ENCODE peak calls at places on chromosomes 11 and 22, in eight cellular contexts. One of them, this sample, is unnamed.

GRCh38 chr11:71078482-71078881 is 173.9 kb downstream of the SHANK2 start:
- DNase-seq in HAP-1: no peak
- DNase-seq in choroid plexus epithelial cell: no peak
- DNase-seq in mammary epithelial cell: peak; percentile 52
- DNase-seq in astrocyte of the spinal cord: no peak
- DNase-seq in AG04450: no peak
- DNase-seq in coronary artery: no peak
- DNase-seq in lower leg skin: no peak
- DNase-seq in this sample: no peak

GRCh38 chr11:94147433-94147845 is 18.8 kb downstream of the PANX1 start:
- DNase-seq in AG04450: no peak
- DNase-seq in choroid plexus epithelial cell: no peak
- DNase-seq in coronary artery: no peak
- DNase-seq in lower leg skin: no peak
- DNase-seq in mammary epithelial cell: no peak
- DNase-seq in HAP-1: no peak
- DNase-seq in astrocyte of the spinal cord: no peak
- DNase-seq in this sample: no peak

GRCh38 chr11:6196396-6196795 is 2.6 kb upstream of the OR52W1 start:
- DNase-seq in lower leg skin: no peak
- DNase-seq in coronary artery: no peak
- DNase-seq in HAP-1: no peak
- DNase-seq in AG04450: no peak
- DNase-seq in choroid plexus epithelial cell: no peak
- DNase-seq in mammary epithelial cell: no peak
- DNase-seq in astrocyte of the spinal cord: no peak
- DNase-seq in this sample: no peak

GRCh38 chr11:99988105-99988907 is 698.8 kb upstream of the ARHGAP42 start:
- DNase-seq in AG04450: no peak
- DNase-seq in HAP-1: no peak
- DNase-seq in lower leg skin: no peak
- DNase-seq in astrocyte of the spinal cord: peak; percentile 15
- DNase-seq in mammary epithelial cell: no peak
- DNase-seq in coronary artery: no peak
- DNase-seq in choroid plexus epithelial cell: peak; percentile 62
- DNase-seq in this sample: no peak

GRCh38 chr11:64121637-64122410 is 44.1 kb downstream of the MACROD1 start:
- DNase-seq in choroid plexus epithelial cell: peak; percentile 74
- DNase-seq in mammary epithelial cell: peak; percentile 77
- DNase-seq in HAP-1: no peak
- DNase-seq in AG04450: peak; percentile 76
- DNase-seq in coronary artery: no peak
- DNase-seq in lower leg skin: no peak
- DNase-seq in astrocyte of the spinal cord: peak; percentile 84
- DNase-seq in this sample: no peak

GRCh38 chr11:125239585-125240331 is 75.2 kb downstream of the PKNOX2 start:
- DNase-seq in HAP-1: no peak
- DNase-seq in astrocyte of the spinal cord: no peak
- DNase-seq in lower leg skin: no peak
- DNase-seq in choroid plexus epithelial cell: no peak
- DNase-seq in coronary artery: no peak
- DNase-seq in AG04450: no peak
- DNase-seq in mammary epithelial cell: no peak
- DNase-seq in this sample: no peak

GRCh38 chr11:134656861-134657540 is 245.0 kb upstream of the B3GAT1 start:
- DNase-seq in AG04450: no peak
- DNase-seq in lower leg skin: peak; percentile 57
- DNase-seq in mammary epithelial cell: no peak
- DNase-seq in choroid plexus epithelial cell: no peak
- DNase-seq in HAP-1: no peak
- DNase-seq in coronary artery: no peak
- DNase-seq in astrocyte of the spinal cord: no peak
- DNase-seq in this sample: no peak

GRCh38 chr22:44200855-44201550 is 20.3 kb downstream of the PARVG start:
- DNase-seq in astrocyte of the spinal cord: no peak
- DNase-seq in HAP-1: no peak
- DNase-seq in lower leg skin: no peak
- DNase-seq in AG04450: no peak
- DNase-seq in coronary artery: no peak
- DNase-seq in mammary epithelial cell: no peak
- DNase-seq in choroid plexus epithelial cell: no peak
- DNase-seq in this sample: no peak

GRCh38 chr11:80281194-80281593 is 840.4 kb upstream of the TENM4 start:
- DNase-seq in choroid plexus epithelial cell: no peak
- DNase-seq in mammary epithelial cell: no peak
- DNase-seq in astrocyte of the spinal cord: no peak
- DNase-seq in HAP-1: no peak
- DNase-seq in lower leg skin: no peak
- DNase-seq in coronary artery: no peak
- DNase-seq in AG04450: no peak
- DNase-seq in this sample: no peak

GRCh38 chr11:78057462-78058055 is 6.1 kb upstream of the THRSP start:
- DNase-seq in lower leg skin: no peak
- DNase-seq in AG04450: no peak
- DNase-seq in HAP-1: no peak
- DNase-seq in coronary artery: no peak
- DNase-seq in mammary epithelial cell: no peak
- DNase-seq in astrocyte of the spinal cord: no peak
- DNase-seq in choroid plexus epithelial cell: no peak
- DNase-seq in this sample: no peak

GRCh38 chr11:59666969-59667368 is 1.9 kb downstream of the PATL1 start:
- DNase-seq in mammary epithelial cell: no peak
- DNase-seq in AG04450: no peak
- DNase-seq in HAP-1: no peak
- DNase-seq in lower leg skin: no peak
- DNase-seq in choroid plexus epithelial cell: peak; percentile 40
- DNase-seq in coronary artery: no peak
- DNase-seq in astrocyte of the spinal cord: peak; percentile 4
- DNase-seq in this sample: no peak

GRCh38 chr22:29879738-29880137 is 3.2 kb upstream of the MTMR3 start:
- DNase-seq in HAP-1: no peak
- DNase-seq in AG04450: no peak
- DNase-seq in mammary epithelial cell: no peak
- DNase-seq in astrocyte of the spinal cord: no peak
- DNase-seq in choroid plexus epithelial cell: no peak
- DNase-seq in lower leg skin: no peak
- DNase-seq in coronary artery: no peak
- DNase-seq in this sample: no peak

GRCh38 chr11:121159721-121160120 is 58.7 kb downstream of the TECTA start:
- DNase-seq in AG04450: no peak
- DNase-seq in choroid plexus epithelial cell: no peak
- DNase-seq in lower leg skin: no peak
- DNase-seq in mammary epithelial cell: no peak
- DNase-seq in coronary artery: no peak
- DNase-seq in HAP-1: no peak
- DNase-seq in astrocyte of the spinal cord: no peak
- DNase-seq in this sample: no peak

GRCh38 chr11:35082322-35083180 is 56.4 kb upstream of the CD44 start:
- DNase-seq in choroid plexus epithelial cell: peak; percentile 85
- DNase-seq in HAP-1: no peak
- DNase-seq in coronary artery: peak; percentile 79
- DNase-seq in lower leg skin: peak; percentile 94
- DNase-seq in AG04450: no peak
- DNase-seq in mammary epithelial cell: peak; percentile 86
- DNase-seq in astrocyte of the spinal cord: peak; percentile 88
- DNase-seq in this sample: peak; percentile 87
- H3K4me3 ChIP-seq in choroid plexus epithelial cell: peak overlapping the region; percentile 3
- H3K4me3 ChIP-seq in HAP-1: no peak overlapping the region
- H3K4me3 ChIP-seq in coronary artery: peak overlapping the region; percentile 37
- H3K4me3 ChIP-seq in lower leg skin: no peak overlapping the region
- H3K4me3 ChIP-seq in AG04450: no peak overlapping the region
- H3K4me3 ChIP-seq in mammary epithelial cell: peak overlapping the region; percentile 11
- H3K4me3 ChIP-seq in astrocyte of the spinal cord: no peak overlapping the region
- H3K4me3 ChIP-seq in this sample: no peak overlapping the region

GRCh38 chr11:563066-563811 is 2.5 kb downstream of the RASSF7 start:
- DNase-seq in coronary artery: no peak
- DNase-seq in AG04450: no peak
- DNase-seq in mammary epithelial cell: no peak
- DNase-seq in choroid plexus epithelial cell: no peak
- DNase-seq in HAP-1: no peak
- DNase-seq in lower leg skin: no peak
- DNase-seq in astrocyte of the spinal cord: no peak
- DNase-seq in this sample: no peak

GRCh38 chr11:560305-561147 is at the start of the genes LMNTD2 and RASSF7:
- DNase-seq in astrocyte of the spinal cord: peak; percentile 74
- DNase-seq in AG04450: peak; percentile 36
- DNase-seq in choroid plexus epithelial cell: peak; percentile 85
- DNase-seq in HAP-1: peak; percentile 85
- DNase-seq in mammary epithelial cell: peak; percentile 85
- DNase-seq in coronary artery: peak; percentile 89
- DNase-seq in lower leg skin: peak; percentile 97
- DNase-seq in this sample: peak; percentile 97

GRCh38 chr11:559712-560304 is 730 bp downstream of the LMNTD2 start:
- DNase-seq in astrocyte of the spinal cord: no peak
- DNase-seq in HAP-1: no peak
- DNase-seq in mammary epithelial cell: no peak
- DNase-seq in lower leg skin: no peak
- DNase-seq in choroid plexus epithelial cell: no peak
- DNase-seq in AG04450: no peak
- DNase-seq in coronary artery: no peak
- DNase-seq in this sample: no peak

GRCh38 chr11:562046-562645 is 1.4 kb downstream of the RASSF7 start:
- DNase-seq in mammary epithelial cell: no peak
- DNase-seq in astrocyte of the spinal cord: no peak
- DNase-seq in AG04450: no peak
- DNase-seq in HAP-1: no peak
- DNase-seq in coronary artery: no peak
- DNase-seq in lower leg skin: no peak
- DNase-seq in choroid plexus epithelial cell: no peak
- DNase-seq in this sample: no peak

DNA sequence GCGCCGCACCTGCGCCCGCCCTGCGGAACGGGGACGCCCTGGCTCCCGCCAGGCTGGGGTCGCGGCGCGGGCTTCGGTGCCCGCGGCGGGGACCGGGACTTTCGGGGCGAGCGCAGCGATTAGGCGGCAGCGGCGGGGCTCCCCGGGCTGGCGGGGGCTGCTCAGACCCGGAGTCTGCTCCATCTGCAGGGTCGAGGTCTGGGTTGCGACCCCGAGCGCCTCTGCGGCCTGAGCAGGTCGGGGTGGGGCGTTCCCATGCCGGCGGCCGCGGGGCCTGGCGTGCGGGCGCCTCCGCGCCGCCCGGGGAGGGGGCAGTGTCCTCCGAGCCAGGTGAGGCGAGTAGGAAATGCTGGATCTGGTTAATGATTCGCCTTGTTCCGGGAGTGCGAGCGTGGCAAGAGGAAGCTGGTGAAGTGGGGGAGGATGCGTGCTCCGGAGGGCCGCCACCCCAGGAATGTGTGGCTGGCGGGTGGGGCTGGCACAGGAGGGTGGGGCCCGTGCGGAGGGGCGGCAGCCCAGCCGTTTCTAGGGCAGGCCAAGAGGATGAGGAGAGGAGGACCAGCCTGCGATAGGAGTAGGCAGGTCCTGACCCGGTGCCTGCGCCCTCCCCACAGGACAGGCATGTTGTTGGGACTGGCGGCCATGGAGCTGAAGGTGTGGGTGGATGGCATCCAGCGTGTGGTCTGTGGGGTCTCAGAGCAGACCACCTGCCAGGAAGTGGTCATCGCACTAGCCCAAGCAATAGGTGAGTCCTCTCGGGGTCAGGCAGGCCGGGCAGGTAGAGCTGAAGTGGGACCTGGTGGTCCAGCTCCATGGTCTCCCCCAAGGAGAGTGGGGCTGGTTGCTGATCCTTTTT is 606 bp downstream of the RASSF7 start:
- DNase-seq in mammary epithelial cell: peak; percentile 68
- DNase-seq in coronary artery: no peak
- DNase-seq in lower leg skin: no peak
- DNase-seq in astrocyte of the spinal cord: no peak
- DNase-seq in HAP-1: no peak
- DNase-seq in AG04450: no peak
- DNase-seq in choroid plexus epithelial cell: no peak
- DNase-seq in this sample: peak; percentile 58
- H3K4me3 ChIP-seq in mammary epithelial cell: peak overlapping the region; percentile 80
- H3K4me3 ChIP-seq in coronary artery: peak overlapping the region; percentile 83
- H3K4me3 ChIP-seq in lower leg skin: peak overlapping the region; percentile 69
- H3K4me3 ChIP-seq in astrocyte of the spinal cord: peak overlapping the region; percentile 43
- H3K4me3 ChIP-seq in HAP-1: peak overlapping the region; percentile 46
- H3K4me3 ChIP-seq in AG04450: peak overlapping the region; percentile 63
- H3K4me3 ChIP-seq in choroid plexus epithelial cell: peak overlapping the region; percentile 70
- H3K4me3 ChIP-seq in this sample: peak overlapping the region; percentile 87

GRCh38 chr11:62400760-62401159 is 18.1 kb upstream of the SCGB1A1 start:
- DNase-seq in HAP-1: no peak
- DNase-seq in astrocyte of the spinal cord: peak; percentile 90
- DNase-seq in AG04450: peak; percentile 46
- DNase-seq in coronary artery: peak; percentile 92
- DNase-seq in choroid plexus epithelial cell: peak; percentile 59
- DNase-seq in lower leg skin: peak; percentile 96
- DNase-seq in mammary epithelial cell: no peak
- DNase-seq in this sample: peak; percentile 90

GRCh38 chr11:62399172-62399867 is 19.5 kb upstream of the SCGB1A1 start:
- DNase-seq in lower leg skin: no peak
- DNase-seq in HAP-1: no peak
- DNase-seq in astrocyte of the spinal cord: peak; percentile 28
- DNase-seq in coronary artery: peak; percentile 78
- DNase-seq in choroid plexus epithelial cell: peak; percentile 81
- DNase-seq in mammary epithelial cell: no peak
- DNase-seq in AG04450: no peak
- DNase-seq in this sample: no peak

GRCh38 chr11:62400281-62400680 is 18.6 kb upstream of the SCGB1A1 start:
- DNase-seq in coronary artery: no peak
- DNase-seq in choroid plexus epithelial cell: no peak
- DNase-seq in astrocyte of the spinal cord: no peak
- DNase-seq in HAP-1: no peak
- DNase-seq in mammary epithelial cell: no peak
- DNase-seq in AG04450: no peak
- DNase-seq in lower leg skin: no peak
- DNase-seq in this sample: no peak

GRCh38 chr11:62401356-62401755 is 17.5 kb upstream of the SCGB1A1 start:
- DNase-seq in HAP-1: no peak
- DNase-seq in lower leg skin: no peak
- DNase-seq in AG04450: no peak
- DNase-seq in astrocyte of the spinal cord: no peak
- DNase-seq in choroid plexus epithelial cell: no peak
- DNase-seq in mammary epithelial cell: no peak
- DNase-seq in coronary artery: no peak
- DNase-seq in this sample: no peak

DNA sequence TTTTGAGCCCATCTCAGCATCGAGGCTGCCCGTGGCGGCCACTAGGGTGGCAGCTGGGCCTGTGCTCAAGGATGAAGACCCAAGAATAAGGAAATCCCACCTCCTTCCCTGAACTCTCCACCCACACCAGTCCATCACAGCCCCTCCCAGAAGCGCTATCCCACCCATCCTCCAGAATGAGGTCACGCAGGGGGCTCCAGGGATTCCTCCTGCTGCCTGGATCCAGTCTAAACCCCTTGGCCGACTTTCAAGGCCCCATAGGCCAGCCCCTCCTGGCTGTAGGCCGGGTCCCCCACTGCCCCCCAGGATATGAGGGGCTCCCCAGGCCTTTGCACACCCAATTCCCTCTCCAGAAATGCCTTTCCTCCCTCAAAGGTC is 19.0 kb upstream of the SCGB1A1 start:
- DNase-seq in coronary artery: no peak
- DNase-seq in mammary epithelial cell: no peak
- DNase-seq in choroid plexus epithelial cell: no peak
- DNase-seq in HAP-1: no peak
- DNase-seq in astrocyte of the spinal cord: no peak
- DNase-seq in AG04450: no peak
- DNase-seq in lower leg skin: no peak
- DNase-seq in this sample: peak; percentile 86
- H3K4me3 ChIP-seq in coronary artery: peak overlapping the region; percentile 52
- H3K4me3 ChIP-seq in mammary epithelial cell: no peak overlapping the region
- H3K4me3 ChIP-seq in choroid plexus epithelial cell: no peak overlapping the region
- H3K4me3 ChIP-seq in HAP-1: no peak overlapping the region
- H3K4me3 ChIP-seq in astrocyte of the spinal cord: no peak overlapping the region
- H3K4me3 ChIP-seq in AG04450: no peak overlapping the region
- H3K4me3 ChIP-seq in lower leg skin: no peak overlapping the region
- H3K4me3 ChIP-seq in this sample: no peak overlapping the region

GRCh38 chr11:116434986-116435385 is 337.8 kb downstream of the BUD13 start:
- DNase-seq in choroid plexus epithelial cell: no peak
- DNase-seq in AG04450: no peak
- DNase-seq in coronary artery: no peak
- DNase-seq in HAP-1: no peak
- DNase-seq in astrocyte of the spinal cord: no peak
- DNase-seq in mammary epithelial cell: no peak
- DNase-seq in lower leg skin: peak; percentile 42
- DNase-seq in this sample: no peak
- H3K4me3 ChIP-seq in choroid plexus epithelial cell: no peak overlapping the region
- H3K4me3 ChIP-seq in AG04450: no peak overlapping the region
- H3K4me3 ChIP-seq in coronary artery: no peak overlapping the region
- H3K4me3 ChIP-seq in HAP-1: no peak overlapping the region
- H3K4me3 ChIP-seq in astrocyte of the spinal cord: no peak overlapping the region
- H3K4me3 ChIP-seq in mammary epithelial cell: no peak overlapping the region
- H3K4me3 ChIP-seq in lower leg skin: no peak overlapping the region
- H3K4me3 ChIP-seq in this sample: no peak overlapping the region